ENCODE peak calls at places on chromosomes 2 and 18, in five cellular contexts. One of them, this sample, is unnamed.

GRCh38 chr2:233714164-233714563 is 1.5 kb downstream of the UGT1A5 start:
- DNase-seq in neuronal stem cell: no peak
- DNase-seq in H1: no peak
- DNase-seq in mesenchymal stem cell: no peak
- DNase-seq in trophoblast cell: no peak
- DNase-seq in this sample: no peak

GRCh38 chr2:186595219-186595618 is 5.4 kb downstream of the ITGAV start:
- DNase-seq in neuronal stem cell: no peak
- DNase-seq in H1: no peak
- DNase-seq in mesenchymal stem cell: no peak
- DNase-seq in trophoblast cell: no peak
- DNase-seq in this sample: no peak

GRCh38 chr2:72082021-72082739 is 65.5 kb downstream of the CYP26B1 start:
- DNase-seq in neuronal stem cell: no peak
- DNase-seq in H1: no peak
- DNase-seq in mesenchymal stem cell: no peak
- DNase-seq in trophoblast cell: no peak
- DNase-seq in this sample: no peak

GRCh38 chr2:37377187-37377532 is 32.7 kb downstream of the QPCT start:
- DNase-seq in neuronal stem cell: no peak
- DNase-seq in H1: no peak
- DNase-seq in mesenchymal stem cell: peak
- DNase-seq in trophoblast cell: no peak
- DNase-seq in this sample: no peak

GRCh38 chr2:38266382-38267051 is 110.6 kb downstream of the ATL2 start:
- DNase-seq in neuronal stem cell: no peak
- DNase-seq in H1: no peak
- DNase-seq in mesenchymal stem cell: no peak
- DNase-seq in trophoblast cell: no peak
- DNase-seq in this sample: no peak

GRCh38 chr2:150295544-150295943 is 191.9 kb downstream of the RND3 start:
- DNase-seq in neuronal stem cell: no peak
- DNase-seq in H1: no peak
- DNase-seq in mesenchymal stem cell: no peak
- DNase-seq in trophoblast cell: no peak
- DNase-seq in this sample: no peak

GRCh38 chr18:3703732-3704176 is 253.8 kb downstream of the TGIF1 start:
- DNase-seq in neuronal stem cell: peak
- DNase-seq in H1: no peak
- DNase-seq in mesenchymal stem cell: peak
- DNase-seq in trophoblast cell: peak
- DNase-seq in this sample: peak

GRCh38 chr18:12776821-12777471 is 74.1 kb downstream of the PSMG2 start:
- DNase-seq in neuronal stem cell: no peak
- DNase-seq in H1: no peak
- DNase-seq in mesenchymal stem cell: no peak
- DNase-seq in trophoblast cell: no peak
- DNase-seq in this sample: peak

GRCh38 chr2:44713170-44713569 is 228.3 kb upstream of the SIX3 start:
- DNase-seq in neuronal stem cell: no peak
- DNase-seq in H1: no peak
- DNase-seq in mesenchymal stem cell: no peak
- DNase-seq in trophoblast cell: no peak
- DNase-seq in this sample: no peak

GRCh38 chr18:21241224-21242131 is 554 bp upstream of the GREB1L start:
- DNase-seq in neuronal stem cell: peak
- DNase-seq in H1: no peak
- DNase-seq in mesenchymal stem cell: peak
- DNase-seq in trophoblast cell: peak
- DNase-seq in this sample: peak

GRCh38 chr2:179790235-179790895 is 71.0 kb downstream of the ZNF385B start:
- DNase-seq in neuronal stem cell: no peak
- DNase-seq in H1: no peak
- DNase-seq in mesenchymal stem cell: no peak
- DNase-seq in trophoblast cell: peak
- DNase-seq in this sample: no peak

GRCh38 chr2:63436488-63436887 is 151.8 kb downstream of the WDPCP start:
- DNase-seq in neuronal stem cell: no peak
- DNase-seq in H1: no peak
- DNase-seq in mesenchymal stem cell: no peak
- DNase-seq in trophoblast cell: no peak
- DNase-seq in this sample: no peak

GRCh38 chr2:218881744-218882462 is 1.3 kb downstream of the WNT10A start:
- DNase-seq in neuronal stem cell: no peak
- DNase-seq in H1: no peak
- DNase-seq in mesenchymal stem cell: no peak
- DNase-seq in trophoblast cell: no peak
- DNase-seq in this sample: no peak

GRCh38 chr2:196239622-196240587 is 68.5 kb upstream of the STK17B start:
- DNase-seq in neuronal stem cell: no peak
- DNase-seq in H1: no peak
- DNase-seq in mesenchymal stem cell: peak
- DNase-seq in trophoblast cell: peak
- DNase-seq in this sample: no peak

GRCh38 chr18:63511285-63511684 is 30.9 kb upstream of the SERPINB12 start:
- DNase-seq in neuronal stem cell: peak
- DNase-seq in H1: peak
- DNase-seq in mesenchymal stem cell: peak
- DNase-seq in trophoblast cell: peak
- DNase-seq in this sample: peak

GRCh38 chr18:77935342-77935741 is 685.7 kb downstream of the GALR1 start:
- DNase-seq in neuronal stem cell: no peak
- DNase-seq in H1: no peak
- DNase-seq in mesenchymal stem cell: no peak
- DNase-seq in trophoblast cell: no peak
- DNase-seq in this sample: no peak

GRCh38 chr2:53865264-53865663 is 5.5 kb upstream of the GPR75 start:
- DNase-seq in neuronal stem cell: no peak
- DNase-seq in H1: no peak
- DNase-seq in mesenchymal stem cell: no peak
- DNase-seq in trophoblast cell: peak
- DNase-seq in this sample: no peak

GRCh38 chr2:69604026-69604678 is 39.4 kb downstream of the AAK1 start:
- DNase-seq in neuronal stem cell: no peak
- DNase-seq in H1: no peak
- DNase-seq in mesenchymal stem cell: no peak
- DNase-seq in trophoblast cell: no peak
- DNase-seq in this sample: no peak

GRCh38 chr2:207067476-207067875 is 98.3 kb downstream of the KLF7 start:
- DNase-seq in neuronal stem cell: no peak
- DNase-seq in H1: no peak
- DNase-seq in mesenchymal stem cell: peak
- DNase-seq in trophoblast cell: no peak
- DNase-seq in this sample: no peak

GRCh38 chr2:64875368-64875767 is 113.8 kb upstream of the SLC1A4 start:
- DNase-seq in neuronal stem cell: no peak
- DNase-seq in H1: no peak
- DNase-seq in mesenchymal stem cell: no peak
- DNase-seq in trophoblast cell: no peak
- DNase-seq in this sample: no peak
- H2BK12ac ChIP-seq in neuronal stem cell: no peak
- H2BK12ac ChIP-seq in H1: no peak
- H2BK12ac ChIP-seq in mesenchymal stem cell: no peak
- H2BK12ac ChIP-seq in trophoblast cell: no peak
- H2BK12ac ChIP-seq in this sample: no peak

GRCh38 chr18:1541478-1541877 is 636.8 kb downstream of the ADCYAP1 start:
- DNase-seq in neuronal stem cell: no peak
- DNase-seq in H1: no peak
- DNase-seq in mesenchymal stem cell: no peak
- DNase-seq in trophoblast cell: peak
- DNase-seq in this sample: no peak
- H2BK12ac ChIP-seq in neuronal stem cell: no peak
- H2BK12ac ChIP-seq in H1: no peak
- H2BK12ac ChIP-seq in mesenchymal stem cell: no peak
- H2BK12ac ChIP-seq in trophoblast cell: no peak
- H2BK12ac ChIP-seq in this sample: no peak

GRCh38 chr2:2036686-2037085 is 292.4 kb upstream of the PXDN start:
- DNase-seq in neuronal stem cell: no peak
- DNase-seq in H1: no peak
- DNase-seq in mesenchymal stem cell: no peak
- DNase-seq in trophoblast cell: peak
- DNase-seq in this sample: no peak
- H2BK12ac ChIP-seq in neuronal stem cell: no peak
- H2BK12ac ChIP-seq in H1: peak
- H2BK12ac ChIP-seq in mesenchymal stem cell: no peak
- H2BK12ac ChIP-seq in trophoblast cell: no peak
- H2BK12ac ChIP-seq in this sample: no peak

GRCh38 chr2:100262555-100263320 is 59.6 kb downstream of the LONRF2 start:
- DNase-seq in neuronal stem cell: peak
- DNase-seq in H1: no peak
- DNase-seq in mesenchymal stem cell: peak
- DNase-seq in trophoblast cell: peak
- DNase-seq in this sample: peak
- H2BK12ac ChIP-seq in neuronal stem cell: no peak
- H2BK12ac ChIP-seq in H1: no peak
- H2BK12ac ChIP-seq in mesenchymal stem cell: peak
- H2BK12ac ChIP-seq in trophoblast cell: no peak
- H2BK12ac ChIP-seq in this sample: no peak

This sample was measured in H9.